ENCODE peak calls at places on chromosome 17, in eight cellular contexts. B is mucosa of descending colon, Q is WTC11, P is astrocyte of the spinal cord, E is cardiac fibroblast, G is epithelial cell of esophagus, O is transverse colon, U is GM13977. C is an unnamed sample.

GRCh38 chr17:59521465-59522126 is 43.8 kb upstream of the DHX40 start:
- DNase-seq in B (peak; percentile 62), Q (peak; percentile 81), P (peak; percentile 54), E (peak; percentile 80), G (peak; percentile 56), O (peak; percentile 75), U (peak; percentile 71), C (peak; percentile 75)

GRCh38 chr17:78381601-78382168 is 3.2 kb downstream of the PGS1 start:
- DNase-seq in B (no peak), Q (no peak), P (peak; percentile 48), E (no peak), G (peak; percentile 29), O (no peak), U (no peak), C (no peak)

GRCh38 chr17:43169561-43170139 is 1.4 kb upstream of the NBR1 start:
- DNase-seq in B (no peak), Q (peak; percentile 36), P (no peak), E (no peak), G (peak; percentile 5), O (peak; percentile 42), U (peak; percentile 22), C (peak; percentile 34)

GRCh38 chr17:58388302-58389190 is 28.8 kb downstream of the RNF43 start:
- DNase-seq in B (no peak), Q (no peak), P (peak; percentile 5), E (no peak), G (no peak), O (no peak), U (no peak), C (no peak)

GRCh38 chr17:65670667-65671371 is 109.4 kb upstream of the AXIN2 start:
- DNase-seq in B (no peak), Q (no peak), P (peak; percentile 7), E (no peak), G (no peak), O (no peak), U (no peak), C (no peak)

GRCh38 chr17:2709173-2709661 is 2.3 kb downstream of the CLUH start:
- DNase-seq in B (peak; percentile 88), Q (no peak), P (no peak), E (no peak), G (peak; percentile 80), O (peak; percentile 85), U (peak; percentile 78), C (no peak)

GRCh38 chr17:50764860-50765259 is 2.5 kb downstream of the ANKRD40CL start:
- DNase-seq in B (no peak), Q (no peak), P (no peak), E (no peak), G (no peak), O (no peak), U (no peak), C (no peak)

GRCh38 chr17:50064253-50064991 is 8.5 kb downstream of the ITGA3 start:
- DNase-seq in B (no peak), Q (no peak), P (peak; percentile 91), E (peak; percentile 98), G (peak; percentile 97), O (peak; percentile 41), U (no peak), C (no peak)

GRCh38 chr17:43905400-43905984 is 1.8 kb downstream of the MPP2 start:
- DNase-seq in B (no peak), Q (no peak), P (no peak), E (no peak), G (no peak), O (no peak), U (no peak), C (no peak)

GRCh38 chr17:82684207-82684903 is 14.1 kb downstream of the RAB40B start:
- DNase-seq in B (peak; percentile 79), Q (no peak), P (no peak), E (no peak), G (peak; percentile 17), O (peak; percentile 74), U (no peak), C (no peak)

GRCh38 chr17:77503916-77504651 is 363.3 kb downstream of the SEC14L1 start:
- DNase-seq in B (no peak), Q (peak; percentile 64), P (no peak), E (no peak), G (no peak), O (no peak), U (no peak), C (no peak)

GRCh38 chr17:57935833-57936807 is 19.1 kb downstream of the CUEDC1 start:
- DNase-seq in B (no peak), Q (no peak), P (peak; percentile 60), E (peak; percentile 28), G (no peak), O (peak; percentile 49), U (no peak), C (peak; percentile 19)

GRCh38 chr17:38449364-38449763 is 21.1 kb downstream of the ARHGAP23 start:
- DNase-seq in B (no peak), Q (peak; percentile 47), P (no peak), E (no peak), G (peak; percentile 97), O (no peak), U (no peak), C (no peak)

GRCh38 chr17:18992454-18993130 is 12.0 kb downstream of the FAM83G start:
- DNase-seq in B (peak; percentile 48), Q (no peak), P (no peak), E (no peak), G (no peak), O (peak; percentile 68), U (no peak), C (no peak)

GRCh38 chr17:27905524-27906237 is 12.5 kb upstream of the LYRM9 start:
- DNase-seq in B (no peak), Q (no peak), P (no peak), E (no peak), G (no peak), O (no peak), U (no peak), C (no peak)

GRCh38 chr17:48427598-48427997 is 2.4 kb downstream of the SKAP1 start:
- DNase-seq in B (no peak), Q (no peak), P (no peak), E (no peak), G (no peak), O (peak; percentile 31), U (peak; percentile 73), C (no peak)

GRCh38 chr17:36816214-36816613 is 121.1 kb upstream of the LHX1 start:
- DNase-seq in B (no peak), Q (no peak), P (no peak), E (no peak), G (no peak), O (no peak), U (no peak), C (no peak)

GRCh38 chr17:69428252-69428980 is 13.9 kb downstream of the MAP2K6 start:
- DNase-seq in B (no peak), Q (no peak), P (no peak), E (no peak), G (no peak), O (no peak), U (no peak), C (no peak)

GRCh38 chr17:27644586-27644985 is 13.6 kb downstream of the LGALS9 start:
- DNase-seq in B (no peak), Q (no peak), P (no peak), E (no peak), G (peak; percentile 44), O (no peak), U (no peak), C (no peak)

GRCh38 chr17:47703191-47703591 is 9.2 kb downstream of the TBKBP1 start:
- DNase-seq in B (peak; percentile 42), Q (no peak), P (no peak), E (no peak), G (no peak), O (peak; percentile 27), U (peak; percentile 58), C (no peak)

GRCh38 chr17:33964344-33964979 is 290.6 kb upstream of the CCL2 start:
- DNase-seq in B (no peak), Q (no peak), P (no peak), E (no peak), G (no peak), O (peak; percentile 25), U (peak; percentile 74), C (no peak)

GRCh38 chr17:6070280-6070894 is at the start of gene WSCD1:
- DNase-seq in B (peak; percentile 47), Q (peak; percentile 33), P (no peak), E (no peak), G (no peak), O (peak; percentile 54), U (peak; percentile 66), C (peak; percentile 51)

GRCh38 chr17:72511874-72512273 is 391.1 kb downstream of the SOX9 start:
- DNase-seq in B (no peak), Q (no peak), P (no peak), E (no peak), G (no peak), O (peak; percentile 50), U (no peak), C (no peak)

GRCh38 chr17:61533797-61534196 is 57.2 kb downstream of the NACA2 start:
- DNase-seq in B (no peak), Q (no peak), P (no peak), E (no peak), G (no peak), O (no peak), U (no peak), C (no peak)

GRCh38 chr17:42118545-42118944 is 2.6 kb downstream of the KAT2A start:
- DNase-seq in B (no peak), Q (peak; percentile 62), P (peak; percentile 30), E (peak; percentile 50), G (peak; percentile 57), O (no peak), U (peak; percentile 64), C (peak; percentile 59)

GRCh38 chr17:52604105-52604504 is 445.6 kb upstream of the CA10 start:
- DNase-seq in B (no peak), Q (no peak), P (no peak), E (no peak), G (peak; percentile 10), O (no peak), U (no peak), C (no peak)

GRCh38 chr17:52606590-52606989 is 448.1 kb upstream of the CA10 start:
- DNase-seq in B (no peak), Q (no peak), P (no peak), E (no peak), G (no peak), O (no peak), U (no peak), C (no peak)

GRCh38 chr17:52606098-52606497 is 447.6 kb upstream of the CA10 start:
- DNase-seq in B (no peak), Q (no peak), P (no peak), E (peak; percentile 14), G (peak; percentile 42), O (no peak), U (no peak), C (no peak)
- TF ChIP-seq CTCF in B (no peak), Q (no peak), P (no peak), E (no peak), G (no peak), O (no peak), U (no peak), C (no peak)

GRCh38 chr17:63918305-63918704 is 334 bp downstream of the GH1 start:
- DNase-seq in B (no peak), Q (peak; percentile 61), P (no peak), E (no peak), G (no peak), O (no peak), U (no peak), C (peak; percentile 40)
- TF ChIP-seq CTCF in B (no peak), Q (no peak), P (no peak), E (peak; percentile 6), G (no peak), O (no peak), U (no peak), C (no peak)

GRCh38 chr17:17921192-17922082 is 50.8 kb downstream of the TOM1L2 start:
- DNase-seq in B (no peak), Q (peak; percentile 49), P (peak; percentile 92), E (peak; percentile 97), G (peak; percentile 78), O (no peak), U (no peak), C (no peak)
- TF ChIP-seq CTCF in B (no peak), Q (no peak), P (no peak), E (no peak), G (no peak), O (no peak), U (no peak), C (no peak)

GRCh38 chr17:56121661-56122060 is 31.6 kb upstream of the ANKFN1 start:
- DNase-seq in B (no peak), Q (no peak), P (no peak), E (no peak), G (no peak), O (no peak), U (no peak), C (no peak)
- TF ChIP-seq CTCF in B (no peak), Q (no peak), P (peak; percentile 33), E (no peak), G (no peak), O (no peak), U (no peak), C (no peak)